ENCODE peak calls at places on chromosomes 2 and 18, in seven cellular contexts. One of them, this sample, is unnamed.
A peak's percentile ranks its signal among the peaks of the same experiment; 100 is the strongest.

GRCh38 chr2:241065355-241065803 is 36.7 kb downstream of the MTERF4 start:
- DNase-seq in PC-3: no peak
- DNase-seq in GM23248: no peak
- DNase-seq in GM23338: peak; percentile 40
- DNase-seq in MM.1S: no peak
- DNase-seq in PC-9: no peak
- DNase-seq in neural progenitor cell: no peak
- DNase-seq in this sample: peak; percentile 24

GRCh38 chr18:10518595-10519273 is 7.1 kb upstream of the NAPG start:
- DNase-seq in PC-3: no peak
- DNase-seq in MM.1S: no peak
- DNase-seq in neural progenitor cell: peak; percentile 43
- DNase-seq in GM23248: peak; percentile 56
- DNase-seq in PC-9: no peak
- DNase-seq in GM23338: no peak
- DNase-seq in this sample: peak; percentile 65

GRCh38 chr18:78727877-78728276 is 251.7 kb upstream of the SALL3 start:
- DNase-seq in neural progenitor cell: no peak
- DNase-seq in PC-9: no peak
- DNase-seq in MM.1S: no peak
- DNase-seq in GM23338: no peak
- DNase-seq in GM23248: no peak
- DNase-seq in PC-3: no peak
- DNase-seq in this sample: no peak

GRCh38 chr2:134581877-134582546 is 136.8 kb downstream of the TMEM163 start:
- DNase-seq in neural progenitor cell: no peak
- DNase-seq in GM23338: no peak
- DNase-seq in PC-3: no peak
- DNase-seq in GM23248: no peak
- DNase-seq in MM.1S: peak; percentile 43
- DNase-seq in PC-9: no peak
- DNase-seq in this sample: no peak

GRCh38 chr2:20604957-20605381 is 45.9 kb downstream of the HS1BP3 start:
- DNase-seq in GM23338: no peak
- DNase-seq in PC-3: peak; percentile 35
- DNase-seq in neural progenitor cell: no peak
- DNase-seq in GM23248: peak; percentile 83
- DNase-seq in PC-9: no peak
- DNase-seq in MM.1S: no peak
- DNase-seq in this sample: no peak

GRCh38 chr2:85240055-85240454 is 87.7 kb downstream of the TGOLN2 start:
- DNase-seq in neural progenitor cell: no peak
- DNase-seq in PC-3: no peak
- DNase-seq in PC-9: no peak
- DNase-seq in GM23338: no peak
- DNase-seq in GM23248: no peak
- DNase-seq in MM.1S: no peak
- DNase-seq in this sample: no peak

GRCh38 chr2:241308267-241308666 is 7.2 kb downstream of the HDLBP start:
- DNase-seq in neural progenitor cell: no peak
- DNase-seq in PC-3: no peak
- DNase-seq in PC-9: no peak
- DNase-seq in GM23248: no peak
- DNase-seq in MM.1S: no peak
- DNase-seq in GM23338: no peak
- DNase-seq in this sample: no peak

GRCh38 chr18:58051765-58052460 is 7.9 kb downstream of the NEDD4L start:
- DNase-seq in GM23248: peak; percentile 43
- DNase-seq in PC-3: peak; percentile 40
- DNase-seq in PC-9: no peak
- DNase-seq in neural progenitor cell: no peak
- DNase-seq in GM23338: no peak
- DNase-seq in MM.1S: peak; percentile 55
- DNase-seq in this sample: no peak

GRCh38 chr18:9413586-9413985 is 61.7 kb upstream of the RALBP1 start:
- DNase-seq in PC-9: peak; percentile 25
- DNase-seq in neural progenitor cell: no peak
- DNase-seq in MM.1S: no peak
- DNase-seq in GM23248: peak; percentile 70
- DNase-seq in GM23338: no peak
- DNase-seq in PC-3: no peak
- DNase-seq in this sample: no peak

GRCh38 chr2:119359774-119360173 is 6.9 kb downstream of the C2orf76 start:
- DNase-seq in neural progenitor cell: no peak
- DNase-seq in PC-3: no peak
- DNase-seq in MM.1S: no peak
- DNase-seq in GM23248: no peak
- DNase-seq in PC-9: no peak
- DNase-seq in GM23338: no peak
- DNase-seq in this sample: no peak

GRCh38 chr2:102084651-102085050 is 57.9 kb upstream of the IL1R1 start:
- DNase-seq in PC-9: no peak
- DNase-seq in MM.1S: no peak
- DNase-seq in neural progenitor cell: no peak
- DNase-seq in GM23338: no peak
- DNase-seq in PC-3: peak; percentile 37
- DNase-seq in GM23248: no peak
- DNase-seq in this sample: no peak

GRCh38 chr2:65137197-65137780 is 7.4 kb upstream of the RAB1A start:
- DNase-seq in PC-9: no peak
- DNase-seq in GM23338: no peak
- DNase-seq in GM23248: no peak
- DNase-seq in MM.1S: no peak
- DNase-seq in neural progenitor cell: no peak
- DNase-seq in PC-3: no peak
- DNase-seq in this sample: no peak

GRCh38 chr2:18625563-18625962 is 36.2 kb upstream of the NT5C1B start:
- DNase-seq in GM23248: peak; percentile 18
- DNase-seq in PC-9: no peak
- DNase-seq in GM23338: no peak
- DNase-seq in MM.1S: no peak
- DNase-seq in neural progenitor cell: no peak
- DNase-seq in PC-3: no peak
- DNase-seq in this sample: no peak

GRCh38 chr2:17171446-17172049 is 346.7 kb downstream of the RAD51AP2 start:
- DNase-seq in MM.1S: no peak
- DNase-seq in GM23338: peak; percentile 76
- DNase-seq in PC-9: peak; percentile 22
- DNase-seq in GM23248: peak; percentile 51
- DNase-seq in neural progenitor cell: peak; percentile 66
- DNase-seq in PC-3: peak; percentile 31
- DNase-seq in this sample: peak; percentile 66

GRCh38 chr2:20534913-20535801 is 88.3 kb downstream of the RHOB start:
- DNase-seq in neural progenitor cell: no peak
- DNase-seq in GM23338: peak; percentile 28
- DNase-seq in PC-3: no peak
- DNase-seq in MM.1S: no peak
- DNase-seq in GM23248: no peak
- DNase-seq in PC-9: no peak
- DNase-seq in this sample: no peak

DNA sequence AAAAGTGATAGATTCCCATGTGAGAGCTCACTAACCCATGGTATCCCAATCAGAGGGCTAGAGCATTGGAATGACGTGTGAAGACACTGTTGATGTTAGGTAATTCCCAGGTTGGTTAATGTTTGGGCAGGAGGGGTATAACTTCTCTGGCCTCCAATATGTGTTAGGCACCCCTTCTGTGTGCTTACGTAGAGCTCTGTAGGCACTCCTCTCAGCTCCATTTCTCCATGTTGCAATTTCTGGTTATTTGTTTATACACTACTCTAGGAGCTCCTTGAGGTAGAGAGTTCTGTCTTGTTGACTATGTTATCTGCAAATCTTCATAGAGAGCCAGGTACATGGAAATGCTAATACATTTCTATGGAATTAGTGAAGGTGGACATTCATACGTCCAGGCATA is 153.5 kb downstream of the RPIA start:
- DNase-seq in PC-3: no peak
- DNase-seq in GM23338: no peak
- DNase-seq in MM.1S: no peak
- DNase-seq in GM23248: no peak
- DNase-seq in PC-9: no peak
- DNase-seq in neural progenitor cell: no peak
- DNase-seq in this sample: no peak
- H3F3A ChIP-seq in PC-3: no peaks in the 10 kb centered on the region
- H3F3A ChIP-seq in GM23338: no peaks in the 10 kb centered on the region
- H3F3A ChIP-seq in MM.1S: no peaks in the 10 kb centered on the region
- H3F3A ChIP-seq in GM23248: no peaks in the 10 kb centered on the region
- H3F3A ChIP-seq in PC-9: no peaks in the 10 kb centered on the region
- H3F3A ChIP-seq in neural progenitor cell: no peaks in the 10 kb centered on the region
- H3F3A ChIP-seq in this sample: no peaks in the 10 kb centered on the region

GRCh38 chr18:79982736-79983135 is 5.6 kb downstream of the TXNL4A start:
- DNase-seq in GM23248: peak; percentile 31
- DNase-seq in neural progenitor cell: no peak
- DNase-seq in GM23338: no peak
- DNase-seq in PC-9: no peak
- DNase-seq in MM.1S: no peak
- DNase-seq in PC-3: no peak
- DNase-seq in this sample: no peak
- H4K20me1 ChIP-seq in GM23248: peaks cover 23% of the 10 kb centered on the region
- H4K20me1 ChIP-seq in neural progenitor cell: peaks cover 96% of the 10 kb centered on the region
- H4K20me1 ChIP-seq in GM23338: peaks cover 56% of the 10 kb centered on the region
- H4K20me1 ChIP-seq in PC-9: peaks cover 100% of the 10 kb centered on the region
- H4K20me1 ChIP-seq in MM.1S: peaks cover 5% of the 10 kb centered on the region
- H4K20me1 ChIP-seq in PC-3: peaks cover 91% of the 10 kb centered on the region
- H4K20me1 ChIP-seq in this sample: peaks cover 97% of the 10 kb centered on the region

GRCh38 chr2:98465456-98466201 is 21.0 kb downstream of the INPP4A start:
- DNase-seq in GM23338: no peak
- DNase-seq in PC-3: peak; percentile 39
- DNase-seq in MM.1S: peak; percentile 95
- DNase-seq in PC-9: peak; percentile 89
- DNase-seq in neural progenitor cell: no peak
- DNase-seq in GM23248: peak; percentile 21
- DNase-seq in this sample: peak; percentile 83
- H3F3A ChIP-seq in GM23338: no peaks in the 10 kb centered on the region
- H3F3A ChIP-seq in PC-3: no peaks in the 10 kb centered on the region
- H3F3A ChIP-seq in MM.1S: peaks cover 63% of the 10 kb centered on the region
- H3F3A ChIP-seq in PC-9: no peaks in the 10 kb centered on the region
- H3F3A ChIP-seq in neural progenitor cell: no peaks in the 10 kb centered on the region
- H3F3A ChIP-seq in GM23248: no peaks in the 10 kb centered on the region
- H3F3A ChIP-seq in this sample: no peaks in the 10 kb centered on the region

GRCh38 chr2:11309706-11310105 is 34.7 kb downstream of the ROCK2 start:
- DNase-seq in PC-3: no peak
- DNase-seq in GM23338: no peak
- DNase-seq in neural progenitor cell: no peak
- DNase-seq in MM.1S: no peak
- DNase-seq in GM23248: no peak
- DNase-seq in PC-9: no peak
- DNase-seq in this sample: no peak
- H4K20me1 ChIP-seq in PC-3: peaks cover 41% of the 10 kb centered on the region
- H4K20me1 ChIP-seq in GM23338: peaks cover 27% of the 10 kb centered on the region
- H4K20me1 ChIP-seq in neural progenitor cell: peaks cover 23% of the 10 kb centered on the region
- H4K20me1 ChIP-seq in MM.1S: peaks cover 4% of the 10 kb centered on the region
- H4K20me1 ChIP-seq in GM23248: peaks cover 12% of the 10 kb centered on the region
- H4K20me1 ChIP-seq in PC-9: peaks cover 26% of the 10 kb centered on the region
- H4K20me1 ChIP-seq in this sample: peaks cover 87% of the 10 kb centered on the region

DNA sequence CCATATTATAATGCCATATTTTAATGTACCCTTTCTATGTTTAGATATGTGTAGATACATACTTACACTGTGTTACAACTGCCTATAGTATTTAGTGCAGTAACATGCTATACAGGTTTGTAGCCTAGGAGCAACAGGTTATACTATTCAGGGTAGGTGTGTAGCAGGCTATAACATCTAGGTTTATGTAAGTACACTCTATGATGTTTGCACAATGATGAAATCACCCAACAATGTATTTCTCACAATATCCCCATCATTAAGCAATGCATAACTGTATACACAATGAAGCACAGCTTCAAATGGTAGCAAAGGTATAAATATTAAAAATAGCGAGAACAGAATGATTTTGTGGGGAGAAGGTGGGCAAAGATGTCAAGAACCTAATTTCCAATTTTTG is 117.8 kb downstream of the DYM start:
- DNase-seq in GM23248: no peak
- DNase-seq in GM23338: no peak
- DNase-seq in neural progenitor cell: no peak
- DNase-seq in PC-3: peak; percentile 57
- DNase-seq in MM.1S: no peak
- DNase-seq in PC-9: no peak
- DNase-seq in this sample: no peak
- H3F3A ChIP-seq in GM23248: peaks cover 6% of the 10 kb centered on the region
- H3F3A ChIP-seq in GM23338: no peaks in the 10 kb centered on the region
- H3F3A ChIP-seq in neural progenitor cell: no peaks in the 10 kb centered on the region
- H3F3A ChIP-seq in PC-3: no peaks in the 10 kb centered on the region
- H3F3A ChIP-seq in MM.1S: peaks cover 6% of the 10 kb centered on the region
- H3F3A ChIP-seq in PC-9: no peaks in the 10 kb centered on the region
- H3F3A ChIP-seq in this sample: no peaks in the 10 kb centered on the region

GRCh38 chr2:222833410-222833809 is 27.4 kb upstream of the ACSL3 start:
- DNase-seq in PC-3: no peak
- DNase-seq in PC-9: no peak
- DNase-seq in MM.1S: no peak
- DNase-seq in GM23248: no peak
- DNase-seq in GM23338: no peak
- DNase-seq in neural progenitor cell: no peak
- DNase-seq in this sample: no peak
- H4K20me1 ChIP-seq in PC-3: no peaks in the 10 kb centered on the region
- H4K20me1 ChIP-seq in PC-9: no peaks in the 10 kb centered on the region
- H4K20me1 ChIP-seq in MM.1S: no peaks in the 10 kb centered on the region
- H4K20me1 ChIP-seq in GM23248: no peaks in the 10 kb centered on the region
- H4K20me1 ChIP-seq in GM23338: no peaks in the 10 kb centered on the region
- H4K20me1 ChIP-seq in neural progenitor cell: no peaks in the 10 kb centered on the region
- H4K20me1 ChIP-seq in this sample: no peaks in the 10 kb centered on the region

GRCh38 chr2:96145028-96145939 is at the start of gene DUSP2:
- DNase-seq in PC-9: peak; percentile 82
- DNase-seq in GM23248: peak; percentile 80
- DNase-seq in GM23338: peak; percentile 74
- DNase-seq in neural progenitor cell: peak; percentile 81
- DNase-seq in PC-3: peak; percentile 60
- DNase-seq in MM.1S: peak; percentile 94
- DNase-seq in this sample: no peak

GRCh38 chr2:96143848-96144480 is 1.3 kb downstream of the DUSP2 start:
- DNase-seq in GM23248: no peak
- DNase-seq in GM23338: peak; percentile 71
- DNase-seq in neural progenitor cell: peak; percentile 54
- DNase-seq in PC-9: peak; percentile 49
- DNase-seq in MM.1S: no peak
- DNase-seq in PC-3: peak; percentile 48
- DNase-seq in this sample: no peak

GRCh38 chr2:96146151-96146880 is 1.1 kb upstream of the DUSP2 start:
- DNase-seq in PC-3: no peak
- DNase-seq in GM23338: no peak
- DNase-seq in MM.1S: peak; percentile 80
- DNase-seq in PC-9: no peak
- DNase-seq in neural progenitor cell: no peak
- DNase-seq in GM23248: no peak
- DNase-seq in this sample: peak; percentile 57

GRCh38 chr2:96143231-96143847 is 1.9 kb downstream of the DUSP2 start:
- DNase-seq in neural progenitor cell: no peak
- DNase-seq in PC-3: no peak
- DNase-seq in GM23338: no peak
- DNase-seq in PC-9: no peak
- DNase-seq in GM23248: no peak
- DNase-seq in MM.1S: no peak
- DNase-seq in this sample: no peak

GRCh38 chr2:96144481-96145027 is 686 bp downstream of the DUSP2 start:
- DNase-seq in GM23338: peak; percentile 45
- DNase-seq in PC-9: no peak
- DNase-seq in GM23248: no peak
- DNase-seq in neural progenitor cell: no peak
- DNase-seq in MM.1S: peak; percentile 9
- DNase-seq in PC-3: peak; percentile 11
- DNase-seq in this sample: no peak
- H3F3A ChIP-seq in GM23338: no peaks in the 10 kb centered on the region
- H3F3A ChIP-seq in PC-9: peaks cover 20% of the 10 kb centered on the region
- H3F3A ChIP-seq in GM23248: peaks cover 6% of the 10 kb centered on the region
- H3F3A ChIP-seq in neural progenitor cell: no peaks in the 10 kb centered on the region
- H3F3A ChIP-seq in MM.1S: peaks cover 9% of the 10 kb centered on the region
- H3F3A ChIP-seq in PC-3: no peaks in the 10 kb centered on the region
- H3F3A ChIP-seq in this sample: peaks cover 29% of the 10 kb centered on the region

GRCh38 chr2:148742373-148742772 is 97.8 kb downstream of the EPC2 start:
- DNase-seq in neural progenitor cell: no peak
- DNase-seq in GM23248: no peak
- DNase-seq in PC-3: no peak
- DNase-seq in PC-9: no peak
- DNase-seq in GM23338: no peak
- DNase-seq in MM.1S: no peak
- DNase-seq in this sample: no peak
- H4K20me1 ChIP-seq in neural progenitor cell: peaks cover 14% of the 10 kb centered on the region
- H4K20me1 ChIP-seq in GM23248: no peaks in the 10 kb centered on the region
- H4K20me1 ChIP-seq in PC-3: no peaks in the 10 kb centered on the region
- H4K20me1 ChIP-seq in PC-9: peaks cover 5% of the 10 kb centered on the region
- H4K20me1 ChIP-seq in GM23338: peaks cover 4% of the 10 kb centered on the region
- H4K20me1 ChIP-seq in MM.1S: peaks cover 13% of the 10 kb centered on the region
- H4K20me1 ChIP-seq in this sample: peaks cover 17% of the 10 kb centered on the region

This sample was measured in SK-N-SH.